ENCODE peak calls at places on chromosomes 2 and 18, in nine cellular contexts. Y is naive thymus-derived CD4-positive, alpha-beta T cell; E is body of pancreas; J is tibial artery; W is cardiac fibroblast; B is globus pallidus; U is mucosa of descending colon; K is NCI-H2107; D is NCI-H460. V is an unnamed sample.
A peak's percentile ranks its signal among the peaks of the same experiment; 100 is the strongest.

GRCh38 chr2:107303964-107304363 is 418.0 kb upstream of the ST6GAL2 start:
- DNase-seq in U (no peak), K (no peak), J (no peak), Y (no peak), B (no peak), D (no peak), W (peak; percentile 28), E (no peak), V (peak; percentile 0)

GRCh38 chr2:96769816-96770215 is 9.1 kb downstream of the CNNM4 start:
- DNase-seq in J (peak; percentile 65), E (peak; percentile 54), D (no peak), U (peak; percentile 50), K (no peak), B (peak; percentile 63), Y (no peak), W (no peak), V (no peak)

GRCh38 chr2:146561996-146562395 is 1282.8 kb upstream of the ACVR2A start:
- DNase-seq in B (no peak), U (no peak), W (no peak), Y (no peak), K (no peak), J (no peak), D (no peak), E (no peak), V (no peak)

GRCh38 chr18:400466-400865 is 100.0 kb downstream of the COLEC12 start:
- DNase-seq in J (no peak), D (no peak), K (no peak), W (peak; percentile 9), U (no peak), B (no peak), Y (no peak), E (no peak), V (peak; percentile 63)

GRCh38 chr2:28355521-28356094 is 37.0 kb upstream of the FOSL2 start:
- DNase-seq in K (no peak), D (no peak), W (no peak), E (peak; percentile 48), J (peak; percentile 65), B (no peak), Y (no peak), U (no peak), V (no peak)

GRCh38 chr2:12715878-12716249 is 872 bp upstream of the TRIB2 start:
- DNase-seq in J (peak; percentile 62), E (peak; percentile 84), D (peak; percentile 74), Y (peak; percentile 67), B (peak; percentile 75), W (peak; percentile 89), K (peak; percentile 35), U (peak; percentile 76), V (peak; percentile 74)

GRCh38 chr2:185738679-185739472 is at the start of gene FSIP2:
- DNase-seq in U (peak; percentile 86), E (peak; percentile 87), D (no peak), J (peak; percentile 20), Y (no peak), K (no peak), B (no peak), W (peak; percentile 33), V (peak; percentile 59)

GRCh38 chr2:130896813-130897212 is 60.1 kb downstream of the ARHGEF4 start:
- DNase-seq in U (no peak), Y (no peak), J (no peak), E (no peak), B (no peak), W (no peak), D (no peak), K (no peak), V (no peak)

GRCh38 chr18:5582054-5582453 is 38.3 kb upstream of the EPB41L3 start:
- DNase-seq in U (no peak), W (peak; percentile 29), J (no peak), Y (no peak), D (peak; percentile 26), B (no peak), E (no peak), K (no peak), V (peak; percentile 20)

GRCh38 chr2:234335676-234336228 is 161.1 kb downstream of the ARL4C start:
- DNase-seq in J (peak; percentile 91), U (peak; percentile 64), D (no peak), E (peak; percentile 80), K (peak; percentile 40), B (peak; percentile 71), Y (peak; percentile 75), W (peak; percentile 51), V (peak; percentile 81)